ENCODE peak calls at places on chromosomes 7 and 10, in four cellular contexts. D is PC-3, C is endothelial cell of umbilical vein, H is H9. R is an unnamed sample.

GRCh38 chr7:99624487-99624886 is 7.7 kb downstream of the ZSCAN25 start:
- DNase-seq in D (no peak), C (no peak), H (no peak), R (no peak)

GRCh38 chr10:60425392-60426110 is 35.9 kb upstream of the ANK3 start:
- DNase-seq in D (peak; percentile 95), C (peak; percentile 95), H (no peak), R (no peak)

GRCh38 chr7:30717181-30717580 is 34.8 kb upstream of the INMT start:
- DNase-seq in D (peak; percentile 67), C (no peak), H (peak; percentile 71), R (peak; percentile 50)

GRCh38 chr7:139753693-139754111 is 24.1 kb downstream of the HIPK2 start:
- DNase-seq in D (no peak), C (no peak), H (no peak), R (no peak)

GRCh38 chr10:132146271-132146671 is 40.5 kb upstream of the DPYSL4 start:
- DNase-seq in D (no peak), C (no peak), H (no peak), R (no peak)

GRCh38 chr7:64618785-64619456 is 47.0 kb upstream of the ZNF107 start:
- DNase-seq in D (peak; percentile 73), C (peak; percentile 41), H (no peak), R (peak; percentile 44)

GRCh38 chr7:37982423-37982822 is 62.0 kb downstream of the EPDR1 start:
- DNase-seq in D (no peak), C (no peak), H (no peak), R (no peak)

GRCh38 chr7:135666156-135666555 is 3.8 kb downstream of the STMP1 start:
- DNase-seq in D (no peak), C (no peak), H (no peak), R (no peak)

GRCh38 chr10:15868006-15868405 is 7.7 kb upstream of the MINDY3 start:
- DNase-seq in D (no peak), C (no peak), H (no peak), R (no peak)

DNA sequence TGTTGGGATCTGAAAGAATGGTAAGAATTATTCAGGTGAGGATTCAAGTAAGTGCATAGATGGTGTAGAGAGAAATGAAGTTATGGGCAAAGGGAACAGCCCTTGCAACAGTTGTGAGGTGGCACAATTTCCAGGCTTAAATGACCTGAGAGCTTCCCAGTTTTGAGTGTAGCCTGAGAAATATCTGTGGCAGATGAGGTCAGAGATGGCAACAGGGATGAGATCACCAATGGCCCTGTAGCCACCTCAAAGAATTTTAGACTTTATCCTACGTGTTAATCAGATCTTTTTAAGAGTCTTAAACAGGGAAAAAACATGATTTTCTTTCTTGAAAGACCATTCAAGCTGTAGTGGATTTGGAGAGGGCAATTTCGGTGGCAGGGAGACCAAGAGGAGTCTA is 1.9 kb upstream of the NRF1 start:
- DNase-seq in D (no peak), C (no peak), H (no peak), R (no peak)
- H3K9ac ChIP-seq in D (no peak overlapping the region), C (no peak overlapping the region), H (no peak overlapping the region), R (no peak overlapping the region)

GRCh38 chr10:79108728-79109127 is 40.0 kb downstream of the ZMIZ1 start:
- DNase-seq in D (no peak), C (no peak), H (no peak), R (no peak)
- H4K20me1 ChIP-seq in D (peaks cover 54% of the 10 kb centered on the region), C (peaks cover 4% of the 10 kb centered on the region), H (no peaks in the 10 kb centered on the region), R (no peaks in the 10 kb centered on the region)

GRCh38 chr10:124091646-124092269 is 1.6 kb downstream of the CHST15 start:
- DNase-seq in D (no peak), C (peak; percentile 38), H (peak; percentile 64), R (peak; percentile 41)
- H3K4me2 ChIP-seq in D (peak overlapping the region; percentile 86), C (peak overlapping the region; percentile 65), H (peak overlapping the region; percentile 44), R (peak overlapping the region; percentile 88)

GRCh38 chr7:137684776-137685175 is 162.0 kb downstream of the DGKI start:
- DNase-seq in D (no peak), C (no peak), H (no peak), R (no peak)
- H3K9ac ChIP-seq in D (no peak overlapping the region), C (no peak overlapping the region), H (no peak overlapping the region), R (no peak overlapping the region)

DNA sequence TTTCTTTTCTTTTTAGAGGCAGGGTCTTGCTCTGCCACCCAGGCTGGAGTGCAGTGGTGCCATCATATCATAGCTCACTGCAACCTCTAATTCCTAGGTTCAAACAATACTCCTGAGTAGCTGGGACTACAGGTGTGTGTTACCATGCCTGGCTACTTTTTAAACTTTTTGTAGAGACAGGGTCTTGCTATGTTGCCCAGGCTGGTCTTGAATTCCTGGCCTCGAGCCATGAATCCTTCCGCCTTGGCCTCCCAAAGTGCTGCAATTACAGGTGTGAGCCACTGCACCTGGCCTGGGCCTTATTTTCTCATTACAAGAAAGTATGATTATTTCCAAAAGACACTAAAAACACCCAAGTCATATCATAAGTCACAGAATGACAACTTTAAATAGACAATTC is 106.6 kb downstream of the CDK6 start:
- DNase-seq in D (no peak), C (no peak), H (no peak), R (no peak)
- H4K20me1 ChIP-seq in D (no peaks in the 10 kb centered on the region), C (no peaks in the 10 kb centered on the region), H (no peaks in the 10 kb centered on the region), R (no peaks in the 10 kb centered on the region)

DNA sequence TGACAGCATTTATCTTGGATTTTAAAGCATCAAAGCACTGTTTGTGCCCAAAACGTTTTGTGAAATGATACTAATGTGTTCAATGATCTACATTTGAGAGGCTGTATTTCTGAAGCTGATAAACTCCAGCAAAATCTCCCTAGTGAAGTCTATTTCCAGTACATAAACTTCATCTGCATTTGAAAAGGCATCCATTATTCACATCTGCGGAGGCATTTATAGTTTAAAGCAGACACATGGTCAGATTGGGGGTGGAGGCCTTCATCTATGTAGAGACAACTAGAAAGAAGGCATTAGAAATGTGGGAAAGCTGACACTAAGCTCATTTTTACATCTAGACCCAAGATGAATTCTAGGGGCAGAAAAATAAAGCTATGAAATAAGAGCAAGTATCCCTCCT is 276.2 kb downstream of the HPSE2 start:
- DNase-seq in D (no peak), C (no peak), H (no peak), R (no peak)
- H3K4me2 ChIP-seq in D (no peak overlapping the region), C (no peak overlapping the region), H (no peak overlapping the region), R (no peak overlapping the region)

GRCh38 chr10:27155073-27155754 is at the start of gene MASTL:
- DNase-seq in D (peak; percentile 84), C (peak; percentile 95), H (peak; percentile 84), R (peak; percentile 95)

GRCh38 chr10:27153325-27153724 is 859 bp downstream of the YME1L1 start:
- DNase-seq in D (no peak), C (no peak), H (no peak), R (no peak)

GRCh38 chr10:27150261-27150660 is 3.9 kb downstream of the YME1L1 start:
- DNase-seq in D (no peak), C (no peak), H (no peak), R (no peak)

GRCh38 chr10:27153855-27154198 is 357 bp downstream of the YME1L1 start:
- DNase-seq in D (peak; percentile 3), C (no peak), H (no peak), R (no peak)

GRCh38 chr10:27152687-27153086 is 1.5 kb downstream of the YME1L1 start:
- DNase-seq in D (no peak), C (no peak), H (no peak), R (no peak)
- H3K9ac ChIP-seq in D (peak overlapping the region; percentile 98), C (peak overlapping the region; percentile 98), H (peak overlapping the region; percentile 71), R (peak overlapping the region; percentile 99)

GRCh38 chr10:112160834-112161233 is 22.7 kb downstream of the GPAM start:
- DNase-seq in D (no peak), C (no peak), H (no peak), R (no peak)
- H4K20me1 ChIP-seq in D (no peaks in the 10 kb centered on the region), C (no peaks in the 10 kb centered on the region), H (no peaks in the 10 kb centered on the region), R (no peaks in the 10 kb centered on the region)